ENCODE peak calls at places on chromosomes 11 and 22, in eight cellular contexts. B is coronary artery, D is suprapubic skin, Z is aorta, T is right atrium auricular region, M is dorsolateral prefrontal cortex, S is HCT116, O is IMR-90. F is an unnamed sample.

GRCh38 chr11:43212279-43212678 is 99.5 kb upstream of the API5 start:
- DNase-seq in B (no peak), D (no peak), Z (no peak), T (no peak), M (no peak), S (no peak), O (no peak), F (no peak)

GRCh38 chr11:11422291-11423128 is 69.5 kb upstream of the CSNK2A3 start:
- DNase-seq in B (no peak), D (no peak), Z (no peak), T (no peak), M (no peak), S (no peak), O (no peak), F (no peak)

GRCh38 chr22:47042861-47043496 is 280.5 kb downstream of the TBC1D22A start:
- DNase-seq in B (no peak), D (no peak), Z (peak), T (no peak), M (no peak), S (no peak), O (no peak), F (no peak)

GRCh38 chr11:115974703-115975102 is 470.5 kb upstream of the CADM1 start:
- DNase-seq in B (no peak), D (no peak), Z (no peak), T (no peak), M (no peak), S (no peak), O (no peak), F (no peak)

GRCh38 chr22:22513619-22514018 is 5.1 kb upstream of the ZNF280B start:
- DNase-seq in B (no peak), D (no peak), Z (no peak), T (no peak), M (no peak), S (no peak), O (no peak), F (no peak)

GRCh38 chr11:6356503-6356902 is 33.8 kb upstream of the SMPD1 start:
- DNase-seq in B (no peak), D (no peak), Z (no peak), T (no peak), M (no peak), S (no peak), O (no peak), F (no peak)

GRCh38 chr11:87322570-87322969 is 284.8 kb downstream of the TMEM135 start:
- DNase-seq in B (no peak), D (no peak), Z (no peak), T (no peak), M (no peak), S (no peak), O (no peak), F (no peak)

GRCh38 chr22:20131856-20132685 is 467 bp downstream of the ZDHHC8 start:
- DNase-seq in B (peak), D (no peak), Z (peak), T (no peak), M (no peak), S (no peak), O (no peak), F (no peak)

GRCh38 chr11:82756765-82757650 is 23.3 kb upstream of the FAM181B start:
- DNase-seq in B (no peak), D (no peak), Z (no peak), T (no peak), M (peak), S (no peak), O (no peak), F (peak)

GRCh38 chr11:40062616-40063015 is 1396.8 kb downstream of the LRRC4C start:
- DNase-seq in B (no peak), D (no peak), Z (no peak), T (no peak), M (no peak), S (no peak), O (no peak), F (no peak)

GRCh38 chr11:8025816-8026215 is 38.7 kb downstream of the EIF3F start:
- DNase-seq in B (no peak), D (no peak), Z (no peak), T (no peak), M (no peak), S (no peak), O (peak), F (no peak)

GRCh38 chr11:134636071-134636470 is 224.0 kb upstream of the B3GAT1 start:
- DNase-seq in B (peak), D (no peak), Z (peak), T (no peak), M (no peak), S (no peak), O (no peak), F (no peak)

GRCh38 chr22:43442386-43443060 is 30.7 kb downstream of the MPPED1 start:
- DNase-seq in B (no peak), D (no peak), Z (peak), T (no peak), M (no peak), S (no peak), O (no peak), F (no peak)

GRCh38 chr11:60905551-60906113 is 753 bp downstream of the PRPF19 start:
- DNase-seq in B (no peak), D (no peak), Z (no peak), T (no peak), M (no peak), S (no peak), O (peak), F (no peak)

GRCh38 chr11:19441752-19442553 is 201.2 kb upstream of the E2F8 start:
- DNase-seq in B (no peak), D (no peak), Z (peak), T (peak), M (no peak), S (peak), O (peak), F (peak)

GRCh38 chr11:15038963-15039362 is 34.4 kb upstream of the CALCB start:
- DNase-seq in B (no peak), D (no peak), Z (no peak), T (no peak), M (no peak), S (peak), O (peak), F (no peak)

GRCh38 chr22:23752090-23752691 is 1.3 kb upstream of the ZNF70 start:
- DNase-seq in B (no peak), D (no peak), Z (no peak), T (no peak), M (no peak), S (no peak), O (no peak), F (no peak)

GRCh38 chr11:57095417-57095816 is 86.3 kb upstream of the LRRC55 start:
- DNase-seq in B (no peak), D (no peak), Z (no peak), T (no peak), M (no peak), S (no peak), O (no peak), F (no peak)

GRCh38 chr22:24578355-24579241 is 14.3 kb downstream of the LRRC75B start:
- DNase-seq in B (no peak), D (no peak), Z (peak), T (no peak), M (no peak), S (no peak), O (peak), F (no peak)

GRCh38 chr22:23220485-23221350 is 40.4 kb downstream of the BCR start:
- DNase-seq in B (no peak), D (no peak), Z (no peak), T (no peak), M (no peak), S (no peak), O (peak), F (no peak)

GRCh38 chr22:25709758-25710157 is 32.2 kb upstream of the MYO18B start:
- DNase-seq in B (no peak), D (no peak), Z (no peak), T (no peak), M (no peak), S (no peak), O (no peak), F (no peak)

GRCh38 chr11:64918056-64918455 is 1.0 kb upstream of the ATG2A start:
- DNase-seq in B (no peak), D (no peak), Z (no peak), T (no peak), M (no peak), S (no peak), O (peak), F (no peak)

GRCh38 chr22:33302049-33302545 is 243.9 kb upstream of the SYN3 start:
- DNase-seq in B (peak), D (peak), Z (peak), T (peak), M (peak), S (peak), O (peak), F (peak)

GRCh38 chr11:98068251-98068650 is 952.5 kb upstream of the CNTN5 start:
- DNase-seq in B (no peak), D (no peak), Z (no peak), T (no peak), M (no peak), S (no peak), O (no peak), F (no peak)

GRCh38 chr11:3808846-3809623 is 675 bp downstream of the PGAP2 start:
- DNase-seq in B (no peak), D (no peak), Z (peak), T (no peak), M (no peak), S (peak), O (peak), F (no peak)

GRCh38 chr22:19068784-19069271 is 53.4 kb downstream of the DGCR2 start:
- DNase-seq in B (peak), D (peak), Z (no peak), T (peak), M (no peak), S (no peak), O (no peak), F (no peak)

GRCh38 chr11:31919175-31919574 is 108.1 kb upstream of the PAX6 start:
- DNase-seq in B (no peak), D (no peak), Z (no peak), T (no peak), M (no peak), S (no peak), O (no peak), F (no peak)

GRCh38 chr11:1419811-1420210 is 30.1 kb downstream of the BRSK2 start:
- DNase-seq in B (no peak), D (no peak), Z (no peak), T (no peak), M (peak), S (no peak), O (no peak), F (no peak)

GRCh38 chr11:129840236-129840635 is 24.6 kb downstream of the TMEM45B start:
- DNase-seq in B (no peak), D (no peak), Z (no peak), T (no peak), M (no peak), S (no peak), O (no peak), F (no peak)

GRCh38 chr11:41177791-41178190 is 281.7 kb downstream of the LRRC4C start:
- DNase-seq in B (no peak), D (no peak), Z (no peak), T (no peak), M (no peak), S (no peak), O (no peak), F (no peak)

GRCh38 chr22:37518509-37519267 is 527 bp downstream of the CARD10 start:
- DNase-seq in B (no peak), D (peak), Z (no peak), T (no peak), M (no peak), S (no peak), O (no peak), F (no peak)
- H3K27ac ChIP-seq in B (peak), D (peak), Z (no peak), T (peak), M (no peak), S (peak), O (peak), F (no peak)

GRCh38 chr22:35641494-35642120 is 6.6 kb upstream of the APOL6 start:
- DNase-seq in B (peak), D (no peak), Z (no peak), T (no peak), M (no peak), S (no peak), O (no peak), F (no peak)

GRCh38 chr22:35637943-35638342 is 10.3 kb upstream of the APOL6 start:
- DNase-seq in B (no peak), D (no peak), Z (no peak), T (no peak), M (no peak), S (no peak), O (peak), F (no peak)

GRCh38 chr22:35634981-35635540 is 13.2 kb upstream of the APOL6 start:
- DNase-seq in B (no peak), D (no peak), Z (no peak), T (no peak), M (no peak), S (no peak), O (peak), F (no peak)

GRCh38 chr22:35637254-35637653 is 11.0 kb upstream of the APOL6 start:
- DNase-seq in B (no peak), D (no peak), Z (no peak), T (no peak), M (no peak), S (no peak), O (no peak), F (no peak)

GRCh38 chr22:35638408-35638807 is 9.8 kb upstream of the APOL6 start:
- DNase-seq in B (peak), D (peak), Z (peak), T (peak), M (peak), S (no peak), O (peak), F (no peak)
- H3K27ac ChIP-seq in B (peak), D (peak), Z (peak), T (peak), M (peak), S (no peak), O (peak), F (peak)

GRCh38 chr11:94449029-94449428 is 44.6 kb downstream of the MRE11 start:
- DNase-seq in B (no peak), D (no peak), Z (no peak), T (no peak), M (no peak), S (no peak), O (no peak), F (no peak)
- H3K27ac ChIP-seq in B (no peak), D (no peak), Z (no peak), T (no peak), M (no peak), S (no peak), O (no peak), F (no peak)

GRCh38 chr11:125091877-125092664 is 19.4 kb downstream of the TMEM218 start:
- DNase-seq in B (no peak), D (no peak), Z (no peak), T (peak), M (no peak), S (no peak), O (no peak), F (no peak)
- H3K27ac ChIP-seq in B (no peak), D (no peak), Z (no peak), T (no peak), M (no peak), S (no peak), O (no peak), F (no peak)

GRCh38 chr11:128021304-128022006 is 565.9 kb downstream of the ETS1 start:
- DNase-seq in B (no peak), D (no peak), Z (no peak), T (no peak), M (no peak), S (no peak), O (no peak), F (no peak)
- H3K27ac ChIP-seq in B (no peak), D (no peak), Z (no peak), T (no peak), M (no peak), S (no peak), O (no peak), F (no peak)

DNA sequence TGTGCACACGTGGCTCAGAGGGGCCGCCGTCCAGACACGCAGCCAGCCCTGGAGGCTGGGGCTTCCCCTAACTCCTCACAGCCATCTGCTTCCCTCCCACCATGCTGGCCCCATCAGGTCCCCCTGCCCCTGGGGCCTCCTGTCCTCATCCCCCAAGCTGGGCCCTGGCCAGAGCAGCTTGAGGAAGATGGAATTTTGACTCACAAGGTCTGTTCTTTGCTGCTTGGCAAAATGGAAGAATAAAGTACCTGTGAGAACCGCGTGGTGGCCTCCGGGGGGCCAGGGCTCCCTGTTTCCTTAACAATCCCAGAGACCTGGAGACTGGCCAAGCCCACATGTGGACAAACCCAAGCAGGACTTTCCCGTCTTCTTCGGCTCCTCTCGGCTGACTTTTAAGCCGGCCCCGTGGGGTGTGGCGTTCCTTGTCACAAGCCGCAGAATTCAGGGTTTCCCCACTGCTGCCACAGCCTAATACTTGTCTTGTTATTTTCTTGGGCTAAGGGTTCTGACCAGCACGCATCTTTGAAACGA is 872.8 kb downstream of the BRD1 start:
- DNase-seq in B (peak), D (peak), Z (peak), T (peak), M (no peak), S (no peak), O (no peak), F (no peak)
- H3K27ac ChIP-seq in B (no peak), D (no peak), Z (no peak), T (no peak), M (no peak), S (no peak), O (no peak), F (no peak)

GRCh38 chr22:37285937-37286336 is 3.6 kb downstream of the CYTH4 start:
- DNase-seq in B (no peak), D (no peak), Z (no peak), T (no peak), M (no peak), S (no peak), O (no peak), F (no peak)

GRCh38 chr22:37289156-37289735 is 6.9 kb downstream of the CYTH4 start:
- DNase-seq in B (no peak), D (no peak), Z (no peak), T (no peak), M (no peak), S (no peak), O (no peak), F (no peak)

GRCh38 chr22:37284807-37285355 is 2.6 kb downstream of the CYTH4 start:
- DNase-seq in B (no peak), D (no peak), Z (no peak), T (peak), M (peak), S (no peak), O (no peak), F (peak)

GRCh38 chr22:37288521-37288920 is 6.2 kb downstream of the CYTH4 start:
- DNase-seq in B (no peak), D (no peak), Z (no peak), T (no peak), M (no peak), S (no peak), O (no peak), F (no peak)

GRCh38 chr22:37287550-37287951 is 5.2 kb downstream of the CYTH4 start:
- DNase-seq in B (no peak), D (no peak), Z (no peak), T (no peak), M (no peak), S (no peak), O (no peak), F (no peak)
- H3K27ac ChIP-seq in B (no peak), D (no peak), Z (no peak), T (no peak), M (no peak), S (no peak), O (no peak), F (no peak)

GRCh38 chr22:26709617-26710390 is 52.4 kb downstream of the MIAT start:
- DNase-seq in B (no peak), D (no peak), Z (no peak), T (no peak), M (no peak), S (no peak), O (peak), F (no peak)
- H3K27ac ChIP-seq in B (no peak), D (no peak), Z (no peak), T (no peak), M (no peak), S (no peak), O (peak), F (no peak)

F was measured in caudate nucleus.